ENCODE peak calls at places on chromosome 1, in six cellular contexts. M, O, V, Z, B and Q are unnamed samples.

GRCh38 chr1:59353453-59353852 is 56.6 kb downstream of the FGGY start:
- DNase-seq in M (no peak), O (no peak), B (no peak), Z (no peak), V (no peak), Q (no peak)

GRCh38 chr1:115969509-115969908 is 6.8 kb upstream of the SLC22A15 start:
- DNase-seq in B (no peak), O (no peak), Z (no peak), M (no peak), V (no peak), Q (peak; percentile 66)

GRCh38 chr1:181391297-181391905 is 91.9 kb upstream of the CACNA1E start:
- DNase-seq in B (no peak), Z (no peak), O (no peak), M (no peak), V (no peak), Q (no peak)

GRCh38 chr1:194600716-194601115 is 1414.3 kb upstream of the B3GALT2 start:
- DNase-seq in Z (no peak), M (no peak), O (no peak), V (no peak), B (no peak), Q (no peak)

GRCh38 chr1:21621051-21621450 is 48.1 kb downstream of the RAP1GAP start:
- DNase-seq in B (no peak), M (no peak), Z (no peak), V (no peak), O (no peak), Q (no peak)

GRCh38 chr1:84103197-84103992 is 40.7 kb upstream of the PRKACB start:
- DNase-seq in Z (no peak), V (peak; percentile 86), B (no peak), M (peak; percentile 87), O (peak; percentile 91), Q (peak; percentile 9)

GRCh38 chr1:246617156-246617555 is 50.9 kb downstream of the CNST start:
- DNase-seq in O (no peak), Z (no peak), B (no peak), V (no peak), M (no peak), Q (no peak)

GRCh38 chr1:172069535-172069934 is 228.2 kb downstream of the DNM3 start:
- DNase-seq in M (peak; percentile 25), B (no peak), V (peak; percentile 28), Z (no peak), O (peak; percentile 46), Q (no peak)

GRCh38 chr1:27503961-27504587 is 14.1 kb upstream of the WASF2 start:
- DNase-seq in V (peak; percentile 60), B (no peak), M (no peak), O (no peak), Z (no peak), Q (no peak)

GRCh38 chr1:20058531-20058930 is 11.5 kb upstream of the PLA2G5 start:
- DNase-seq in Z (no peak), V (peak; percentile 73), O (peak; percentile 52), M (peak; percentile 82), B (no peak), Q (peak; percentile 71)

GRCh38 chr1:219699870-219700269 is 87.0 kb upstream of the ZC3H11B start:
- DNase-seq in B (no peak), Z (no peak), M (peak; percentile 85), O (peak; percentile 33), V (peak; percentile 94), Q (no peak)

GRCh38 chr1:99851850-99852454 is 1.8 kb downstream of the AGL start:
- DNase-seq in B (no peak), Z (no peak), V (no peak), M (no peak), O (no peak), Q (no peak)
- H3K4me3 ChIP-seq in B (peak overlapping the region; percentile 27), Z (peak overlapping the region; percentile 85), V (no peak overlapping the region), M (no peak overlapping the region), O (no peak overlapping the region), Q (no peak overlapping the region)

GRCh38 chr1:175520186-175520585 is 223.2 kb downstream of the TNR start:
- DNase-seq in O (no peak), V (peak; percentile 59), Z (no peak), M (peak; percentile 59), B (no peak), Q (no peak)
- H3K4me3 ChIP-seq in O (no peak overlapping the region), V (no peak overlapping the region), Z (no peak overlapping the region), M (no peak overlapping the region), B (no peak overlapping the region), Q (no peak overlapping the region)

DNA sequence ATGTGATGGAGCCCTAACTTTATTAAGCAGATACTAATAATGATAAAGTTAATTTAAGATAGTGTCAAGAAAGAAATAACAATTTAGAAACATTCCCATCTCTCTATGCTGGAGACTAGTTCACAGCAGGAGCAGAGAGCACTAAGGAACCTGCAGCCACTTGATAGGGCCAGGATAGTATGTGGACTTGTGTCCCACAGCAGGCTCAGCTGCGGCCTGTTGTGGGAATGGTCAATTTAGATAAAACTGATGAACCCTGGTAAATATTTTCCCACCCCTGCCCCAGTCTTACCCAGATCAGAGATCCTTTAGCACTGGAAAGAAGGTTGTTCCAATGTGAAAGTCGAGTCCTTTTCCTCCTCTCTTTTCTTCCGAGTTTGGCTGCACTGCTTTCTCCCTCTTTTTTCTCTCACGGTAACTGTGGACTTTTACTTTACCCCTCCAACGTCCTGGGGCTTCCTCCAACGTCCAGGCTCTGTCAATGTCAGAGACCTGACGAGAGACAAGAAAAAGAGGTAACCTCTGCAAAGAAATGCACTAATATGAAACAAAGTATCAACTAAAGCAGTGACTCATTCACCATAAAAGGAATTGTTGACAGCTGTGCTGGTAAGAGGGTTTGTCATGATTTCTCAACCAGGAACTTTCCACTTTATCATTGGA is at the start of gene GBP2:
- DNase-seq in Z (no peak), O (peak; percentile 85), B (no peak), M (peak; percentile 74), V (peak; percentile 82), Q (no peak)
- H3K4me3 ChIP-seq in Z (peak within 1 kb of the TSS; percentile 73), O (peak within 1 kb of the TSS; percentile 36), B (peak within 1 kb of the TSS; percentile 71), M (peak within 1 kb of the TSS; percentile 23), V (peak within 1 kb of the TSS; percentile 57), Q (no peak within 1 kb of the TSS)

DNA sequence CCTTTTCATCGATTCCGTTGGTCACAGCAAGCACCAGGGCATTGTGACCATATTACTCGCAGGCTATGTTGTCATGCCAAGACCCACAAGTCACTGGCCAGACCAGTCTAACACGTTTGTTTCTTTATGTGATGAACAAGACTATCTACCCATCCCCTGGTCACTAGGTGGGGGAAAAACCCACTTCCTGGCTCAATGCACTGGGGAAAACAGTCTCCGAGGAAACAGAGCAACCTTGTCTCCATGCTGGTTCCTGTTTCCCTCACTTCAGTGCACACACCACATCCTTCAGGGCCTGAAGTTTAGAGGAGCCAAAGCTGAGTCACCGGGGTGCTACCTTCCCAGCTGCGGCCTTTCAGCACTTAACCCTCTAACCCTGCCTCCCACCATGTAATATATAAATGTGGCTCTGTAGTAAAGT is 20.9 kb downstream of the ERICH3 start:
- DNase-seq in M (peak; percentile 96), Z (no peak), V (peak; percentile 41), O (peak; percentile 39), B (no peak), Q (peak; percentile 51)
- H3K4me3 ChIP-seq in M (no peak overlapping the region), Z (no peak overlapping the region), V (no peak overlapping the region), O (no peak overlapping the region), B (no peak overlapping the region), Q (no peak overlapping the region)

GRCh38 chr1:86758570-86758969 is 54.2 kb downstream of the SH3GLB1 start:
- DNase-seq in B (no peak), M (no peak), O (no peak), V (no peak), Z (no peak), Q (no peak)
- H3K4me3 ChIP-seq in B (no peak overlapping the region), M (no peak overlapping the region), O (no peak overlapping the region), V (no peak overlapping the region), Z (no peak overlapping the region), Q (no peak overlapping the region)

DNA sequence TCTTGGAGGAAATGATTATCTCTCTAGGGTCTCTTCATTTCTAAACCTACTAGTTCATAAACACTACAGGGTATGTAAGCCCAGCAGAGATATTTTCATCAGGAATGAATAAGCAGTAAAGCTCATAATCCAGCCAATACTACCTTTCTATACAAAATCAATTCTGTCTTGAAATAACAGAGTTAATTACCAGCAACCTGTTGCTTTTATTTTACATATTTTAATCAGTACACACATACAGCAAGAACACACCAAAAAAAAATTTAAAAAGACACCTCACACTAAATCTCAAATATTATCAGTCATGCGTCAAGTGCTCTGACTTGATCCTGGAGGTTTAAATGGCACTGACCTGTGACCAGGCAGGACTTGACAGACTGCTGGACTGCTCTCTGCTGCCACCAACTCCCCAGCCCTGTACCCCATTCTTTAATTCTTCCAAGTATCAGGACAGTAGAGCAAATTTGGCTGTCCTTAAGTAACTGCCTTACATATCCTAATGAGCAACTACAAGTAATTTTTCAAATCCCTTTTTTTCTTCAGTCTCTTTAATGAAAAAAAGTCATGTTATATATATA is 98.5 kb downstream of the CDC42BPA start:
- DNase-seq in B (no peak), V (no peak), Z (no peak), O (no peak), M (no peak), Q (no peak)
- H3K4me3 ChIP-seq in B (no peak overlapping the region), V (no peak overlapping the region), Z (no peak overlapping the region), O (no peak overlapping the region), M (no peak overlapping the region), Q (no peak overlapping the region)

DNA sequence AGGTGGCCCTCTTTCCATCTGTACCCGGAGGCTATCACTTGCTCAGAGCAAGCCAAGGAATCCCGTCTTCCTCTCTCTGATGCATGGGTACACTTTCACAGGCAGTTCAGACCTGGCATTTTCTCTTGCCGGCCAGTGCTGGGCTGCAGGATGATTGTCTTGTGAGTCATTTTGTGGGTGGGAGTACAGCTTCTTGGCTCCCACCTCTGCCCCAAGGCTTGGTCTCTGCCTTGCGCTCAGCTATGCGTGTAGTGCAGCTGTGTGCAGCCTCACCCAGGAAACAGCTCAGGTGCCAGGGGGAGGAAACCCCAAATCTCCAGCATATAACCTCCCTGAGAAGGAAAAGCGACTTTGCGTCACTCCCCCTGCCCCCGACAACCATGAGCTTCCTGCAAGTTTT is 3.9 kb upstream of the AJAP1 start:
- DNase-seq in Z (no peak), B (no peak), V (no peak), O (no peak), M (no peak), Q (no peak)
- H3K4me3 ChIP-seq in Z (no peak overlapping the region), B (no peak overlapping the region), V (no peak overlapping the region), O (no peak overlapping the region), M (no peak overlapping the region), Q (no peak overlapping the region)

GRCh38 chr1:235911876-235912275 is 45.2 kb upstream of the LYST start:
- DNase-seq in Z (no peak), O (no peak), V (no peak), M (no peak), B (no peak), Q (no peak)
- H3K4me3 ChIP-seq in Z (no peak overlapping the region), O (no peak overlapping the region), V (no peak overlapping the region), M (no peak overlapping the region), B (no peak overlapping the region), Q (no peak overlapping the region)

GRCh38 chr1:11570821-11571220 is 83.4 kb downstream of the FBXO2 start:
- DNase-seq in V (no peak), M (no peak), Z (no peak), O (no peak), B (no peak), Q (no peak)
- H3K4me3 ChIP-seq in V (no peak overlapping the region), M (no peak overlapping the region), Z (no peak overlapping the region), O (no peak overlapping the region), B (no peak overlapping the region), Q (no peak overlapping the region)

DNA sequence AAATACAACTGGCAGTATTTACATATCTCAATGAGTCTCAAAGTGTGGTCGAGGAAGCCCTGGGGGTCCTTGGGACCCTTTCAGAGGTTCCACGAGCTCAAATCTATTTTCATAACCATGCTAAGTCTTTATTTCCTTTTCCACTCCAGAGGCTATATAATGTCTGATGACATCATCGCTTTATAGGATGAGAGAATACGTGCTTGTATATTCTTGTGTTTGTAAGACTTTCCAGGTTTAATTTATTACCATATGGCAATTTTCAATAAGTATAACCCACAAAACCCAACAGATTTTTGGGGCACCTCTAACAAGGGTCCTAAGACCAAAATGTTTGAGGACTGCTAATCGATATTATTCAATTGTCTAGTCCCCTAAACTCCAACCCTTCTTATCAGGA is 1.4 kb upstream of the SLC19A2 start:
- DNase-seq in B (no peak), M (no peak), V (no peak), Z (no peak), O (no peak), Q (no peak)
- H3K4me3 ChIP-seq in B (peak overlapping the region; percentile 86), M (peak overlapping the region; percentile 63), V (peak overlapping the region; percentile 75), Z (peak overlapping the region; percentile 95), O (no peak overlapping the region), Q (no peak overlapping the region)